ENCODE peak calls at places on chromosomes 3 and 15, in seven cellular contexts. U is NB4, W is LNCaP clone FGC, Y is GM10248, F is MV-4-11, A is AG08395, J is 8988T. D is an unnamed sample.

GRCh38 chr3:128242818-128243601 is 89.7 kb downstream of the EEFSEC start:
- DNase-seq in U (peak), W (no peak), Y (no peak), F (peak), A (no peak), J (no peak), D (no peak)

GRCh38 chr3:142909282-142909681 is 20.4 kb upstream of the PCOLCE2 start:
- DNase-seq in U (no peak), W (no peak), Y (no peak), F (no peak), A (no peak), J (no peak), D (no peak)

GRCh38 chr3:127452321-127452821 is 138.2 kb downstream of the TPRA1 start:
- DNase-seq in U (no peak), W (no peak), Y (no peak), F (no peak), A (no peak), J (no peak), D (no peak)

GRCh38 chr3:53102601-53103147 is 27.6 kb downstream of the RFT1 start:
- DNase-seq in U (peak), W (no peak), Y (peak), F (peak), A (peak), J (no peak), D (peak)

GRCh38 chr3:141524988-141525387 is 38.2 kb downstream of the RASA2 start:
- DNase-seq in U (no peak), W (no peak), Y (no peak), F (peak), A (no peak), J (no peak), D (no peak)

GRCh38 chr3:71117572-71118247 is 465.8 kb downstream of the FOXP1 start:
- DNase-seq in U (peak), W (no peak), Y (no peak), F (no peak), A (peak), J (no peak), D (no peak)

GRCh38 chr3:113277886-113278598 is 66.7 kb downstream of the BOC start:
- DNase-seq in U (no peak), W (no peak), Y (no peak), F (no peak), A (no peak), J (no peak), D (no peak)

GRCh38 chr3:146967786-146968185 is 362.6 kb upstream of the PLSCR5 start:
- DNase-seq in U (no peak), W (no peak), Y (no peak), F (no peak), A (no peak), J (no peak), D (no peak)

GRCh38 chr15:60374628-60375081 is 23.1 kb downstream of the ANXA2 start:
- DNase-seq in U (no peak), W (peak), Y (no peak), F (no peak), A (peak), J (no peak), D (no peak)

GRCh38 chr3:47980795-47981194 is 35.4 kb downstream of the MAP4 start:
- DNase-seq in U (no peak), W (peak), Y (no peak), F (no peak), A (no peak), J (no peak), D (no peak)

GRCh38 chr15:92123848-92124631 is 269.6 kb upstream of the ST8SIA2 start:
- DNase-seq in U (no peak), W (no peak), Y (no peak), F (no peak), A (no peak), J (no peak), D (no peak)

GRCh38 chr15:49494842-49495241 is 71.8 kb downstream of the FGF7 start:
- DNase-seq in U (no peak), W (peak), Y (no peak), F (no peak), A (no peak), J (no peak), D (no peak)

GRCh38 chr3:197352382-197352781 is 54.0 kb upstream of the DLG1 start:
- DNase-seq in U (no peak), W (peak), Y (no peak), F (no peak), A (peak), J (no peak), D (no peak)